ENCODE peak calls at places on chromosomes 5 and 9, in eight cellular contexts. R is astrocyte, V is left ventricle myocardium superior, X is A549, A is iPS-NIHi11, E is GOT3, Q is progenitor cell of endocrine pancreas, W is neuronal stem cell. C is an unnamed sample.

GRCh38 chr9:115671236-115671770 is 482.3 kb upstream of the PAPPA start:
- DNase-seq in R (no peak), V (no peak), X (no peak), A (no peak), E (no peak), Q (no peak), W (no peak), C (no peak)

GRCh38 chr9:134346840-134347239 is 20.6 kb downstream of the RXRA start:
- DNase-seq in R (no peak), V (no peak), X (no peak), A (no peak), E (no peak), Q (no peak), W (no peak), C (no peak)

GRCh38 chr9:128316421-128316820 is 5.8 kb downstream of the TRUB2 start:
- DNase-seq in R (no peak), V (no peak), X (no peak), A (no peak), E (no peak), Q (no peak), W (no peak), C (no peak)

GRCh38 chr5:176573564-176574296 is 24.6 kb downstream of the CDHR2 start:
- DNase-seq in R (no peak), V (peak; percentile 82), X (peak; percentile 58), A (peak; percentile 85), E (no peak), Q (peak; percentile 64), W (peak; percentile 57), C (no peak)

GRCh38 chr5:10789021-10789420 is 28.0 kb upstream of the DAP start:
- DNase-seq in R (peak; percentile 94), V (peak; percentile 54), X (no peak), A (no peak), E (no peak), Q (no peak), W (no peak), C (peak; percentile 44)

GRCh38 chr5:178120661-178121357 is 7.5 kb downstream of the N4BP3 start:
- DNase-seq in R (peak; percentile 12), V (peak; percentile 93), X (peak; percentile 70), A (peak; percentile 82), E (no peak), Q (peak; percentile 25), W (no peak), C (peak; percentile 52)

GRCh38 chr5:108516771-108517170 is 134.9 kb upstream of the FBXL17 start:
- DNase-seq in R (no peak), V (no peak), X (no peak), A (no peak), E (no peak), Q (no peak), W (no peak), C (no peak)

GRCh38 chr5:65014769-65015168 is 246.0 kb downstream of the CWC27 start:
- DNase-seq in R (no peak), V (no peak), X (no peak), A (no peak), E (no peak), Q (no peak), W (no peak), C (no peak)

GRCh38 chr9:133031496-133031911 is 707 bp downstream of the GTF3C5 start:
- DNase-seq in R (no peak), V (no peak), X (peak; percentile 14), A (no peak), E (no peak), Q (no peak), W (no peak), C (no peak)

GRCh38 chr5:119355636-119356383 is at the start of gene TNFAIP8:
- DNase-seq in R (peak; percentile 58), V (peak; percentile 71), X (no peak), A (peak; percentile 83), E (no peak), Q (peak; percentile 28), W (peak; percentile 32), C (no peak)

C was measured in retinal pigment epithelial cell.